ENCODE peak calls at places on chromosomes 11 and 22, in four cellular contexts. E, W, F and A are unnamed samples.

GRCh38 chr22:38967451-38968450 is 10.3 kb downstream of the APOBEC3A start:
- DNase-seq in E (no peak), W (peak), F (no peak), A (no peak)

GRCh38 chr22:36562261-36562835 is 33.4 kb upstream of the EIF3D start:
- DNase-seq in W (no peak), E (no peak), F (peak), A (no peak)

GRCh38 chr11:82365351-82365750 is 368.3 kb downstream of the FAM181B start:
- DNase-seq in F (no peak), W (no peak), E (no peak), A (no peak)

GRCh38 chr22:19983701-19984100 is 32.9 kb downstream of the ARVCF start:
- DNase-seq in W (peak), F (no peak), E (no peak), A (no peak)

GRCh38 chr11:58907780-58908179 is 31.5 kb upstream of the GLYATL1 start:
- DNase-seq in E (no peak), F (no peak), W (no peak), A (no peak)

GRCh38 chr11:117535201-117535869 is 207.7 kb downstream of the CEP164 start:
- DNase-seq in W (no peak), E (no peak), F (no peak), A (no peak)

GRCh38 chr11:26319906-26320305 is 12.0 kb upstream of the ANO3 start:
- DNase-seq in E (no peak), W (no peak), F (peak), A (no peak)

GRCh38 chr22:50597097-50597496 is 3.5 kb upstream of the MAPK8IP2 start:
- DNase-seq in W (no peak), F (no peak), E (no peak), A (no peak)